ENCODE peak calls at places on chromosomes 5 and 9, in ten cellular contexts. One of them, this sample, is unnamed.

GRCh38 chr9:131839281-131840084 is 99.6 kb upstream of the RAPGEF1 start:
- DNase-seq in Caco-2: no peak
- DNase-seq in fibroblast of the aortic adventitia: peak
- DNase-seq in WTC11: no peak
- DNase-seq in CD8-positive, alpha-beta T cell: no peak
- DNase-seq in psoas muscle: no peak
- DNase-seq in IMR-90: peak
- DNase-seq in neural progenitor cell: no peak
- DNase-seq in adrenal gland: no peak
- DNase-seq in stomach: no peak
- DNase-seq in this sample: no peak

GRCh38 chr5:84549054-84549453 is 164.4 kb upstream of the EDIL3 start:
- DNase-seq in neural progenitor cell: no peak
- DNase-seq in stomach: no peak
- DNase-seq in fibroblast of the aortic adventitia: no peak
- DNase-seq in Caco-2: no peak
- DNase-seq in CD8-positive, alpha-beta T cell: no peak
- DNase-seq in psoas muscle: no peak
- DNase-seq in IMR-90: no peak
- DNase-seq in WTC11: no peak
- DNase-seq in adrenal gland: no peak
- DNase-seq in this sample: no peak

GRCh38 chr9:137390553-137391410 is 32.2 kb downstream of the EXD3 start:
- DNase-seq in IMR-90: no peak
- DNase-seq in Caco-2: no peak
- DNase-seq in fibroblast of the aortic adventitia: no peak
- DNase-seq in psoas muscle: peak
- DNase-seq in WTC11: no peak
- DNase-seq in adrenal gland: peak
- DNase-seq in neural progenitor cell: no peak
- DNase-seq in CD8-positive, alpha-beta T cell: no peak
- DNase-seq in stomach: no peak
- DNase-seq in this sample: no peak

GRCh38 chr9:85258823-85259370 is 482.9 kb downstream of the AGTPBP1 start:
- DNase-seq in IMR-90: no peak
- DNase-seq in neural progenitor cell: peak
- DNase-seq in adrenal gland: peak
- DNase-seq in psoas muscle: peak
- DNase-seq in fibroblast of the aortic adventitia: peak
- DNase-seq in Caco-2: peak
- DNase-seq in stomach: peak
- DNase-seq in CD8-positive, alpha-beta T cell: no peak
- DNase-seq in WTC11: peak
- DNase-seq in this sample: no peak

GRCh38 chr5:5666389-5666788 is 243.9 kb downstream of the ICE1 start:
- DNase-seq in CD8-positive, alpha-beta T cell: no peak
- DNase-seq in fibroblast of the aortic adventitia: no peak
- DNase-seq in Caco-2: no peak
- DNase-seq in WTC11: no peak
- DNase-seq in neural progenitor cell: no peak
- DNase-seq in psoas muscle: no peak
- DNase-seq in IMR-90: no peak
- DNase-seq in adrenal gland: no peak
- DNase-seq in stomach: no peak
- DNase-seq in this sample: no peak

GRCh38 chr9:98967257-98967656 is 23.6 kb downstream of the COL15A1 start:
- DNase-seq in fibroblast of the aortic adventitia: no peak
- DNase-seq in stomach: no peak
- DNase-seq in IMR-90: no peak
- DNase-seq in adrenal gland: no peak
- DNase-seq in neural progenitor cell: no peak
- DNase-seq in Caco-2: no peak
- DNase-seq in psoas muscle: no peak
- DNase-seq in WTC11: no peak
- DNase-seq in CD8-positive, alpha-beta T cell: no peak
- DNase-seq in this sample: no peak

GRCh38 chr5:165161204-165161603 is 1655.8 kb downstream of the MAT2B start:
- DNase-seq in IMR-90: no peak
- DNase-seq in WTC11: peak
- DNase-seq in Caco-2: no peak
- DNase-seq in stomach: no peak
- DNase-seq in adrenal gland: no peak
- DNase-seq in CD8-positive, alpha-beta T cell: no peak
- DNase-seq in fibroblast of the aortic adventitia: no peak
- DNase-seq in neural progenitor cell: peak
- DNase-seq in psoas muscle: no peak
- DNase-seq in this sample: no peak

GRCh38 chr5:95725071-95725820 is 5.9 kb upstream of the RHOBTB3 start:
- DNase-seq in WTC11: no peak
- DNase-seq in adrenal gland: no peak
- DNase-seq in IMR-90: no peak
- DNase-seq in fibroblast of the aortic adventitia: no peak
- DNase-seq in psoas muscle: no peak
- DNase-seq in stomach: no peak
- DNase-seq in CD8-positive, alpha-beta T cell: no peak
- DNase-seq in Caco-2: no peak
- DNase-seq in neural progenitor cell: no peak
- DNase-seq in this sample: no peak

GRCh38 chr9:37466037-37466709 is 923 bp upstream of the ZBTB5 start:
- DNase-seq in Caco-2: peak
- DNase-seq in WTC11: peak
- DNase-seq in adrenal gland: no peak
- DNase-seq in stomach: peak
- DNase-seq in neural progenitor cell: peak
- DNase-seq in IMR-90: no peak
- DNase-seq in psoas muscle: peak
- DNase-seq in fibroblast of the aortic adventitia: peak
- DNase-seq in CD8-positive, alpha-beta T cell: no peak
- DNase-seq in this sample: peak

GRCh38 chr5:85395526-85395925 is 1010.8 kb upstream of the EDIL3 start:
- DNase-seq in WTC11: no peak
- DNase-seq in Caco-2: no peak
- DNase-seq in CD8-positive, alpha-beta T cell: no peak
- DNase-seq in fibroblast of the aortic adventitia: no peak
- DNase-seq in adrenal gland: no peak
- DNase-seq in stomach: no peak
- DNase-seq in psoas muscle: no peak
- DNase-seq in IMR-90: no peak
- DNase-seq in neural progenitor cell: no peak
- DNase-seq in this sample: no peak

GRCh38 chr9:4740623-4741364 is at the start of gene AK3:
- DNase-seq in WTC11: peak
- DNase-seq in stomach: peak
- DNase-seq in Caco-2: peak
- DNase-seq in CD8-positive, alpha-beta T cell: peak
- DNase-seq in fibroblast of the aortic adventitia: peak
- DNase-seq in adrenal gland: peak
- DNase-seq in psoas muscle: peak
- DNase-seq in neural progenitor cell: peak
- DNase-seq in IMR-90: peak
- DNase-seq in this sample: peak

GRCh38 chr5:132466453-132467291 is 23.9 kb downstream of the IRF1 start:
- DNase-seq in neural progenitor cell: no peak
- DNase-seq in IMR-90: peak
- DNase-seq in WTC11: no peak
- DNase-seq in stomach: peak
- DNase-seq in adrenal gland: peak
- DNase-seq in fibroblast of the aortic adventitia: no peak
- DNase-seq in CD8-positive, alpha-beta T cell: peak
- DNase-seq in Caco-2: peak
- DNase-seq in psoas muscle: peak
- DNase-seq in this sample: no peak

GRCh38 chr5:108655750-108656450 is 91.8 kb upstream of the FER start:
- DNase-seq in adrenal gland: no peak
- DNase-seq in Caco-2: no peak
- DNase-seq in neural progenitor cell: no peak
- DNase-seq in IMR-90: peak
- DNase-seq in CD8-positive, alpha-beta T cell: no peak
- DNase-seq in fibroblast of the aortic adventitia: peak
- DNase-seq in stomach: no peak
- DNase-seq in WTC11: no peak
- DNase-seq in psoas muscle: no peak
- DNase-seq in this sample: no peak

DNA sequence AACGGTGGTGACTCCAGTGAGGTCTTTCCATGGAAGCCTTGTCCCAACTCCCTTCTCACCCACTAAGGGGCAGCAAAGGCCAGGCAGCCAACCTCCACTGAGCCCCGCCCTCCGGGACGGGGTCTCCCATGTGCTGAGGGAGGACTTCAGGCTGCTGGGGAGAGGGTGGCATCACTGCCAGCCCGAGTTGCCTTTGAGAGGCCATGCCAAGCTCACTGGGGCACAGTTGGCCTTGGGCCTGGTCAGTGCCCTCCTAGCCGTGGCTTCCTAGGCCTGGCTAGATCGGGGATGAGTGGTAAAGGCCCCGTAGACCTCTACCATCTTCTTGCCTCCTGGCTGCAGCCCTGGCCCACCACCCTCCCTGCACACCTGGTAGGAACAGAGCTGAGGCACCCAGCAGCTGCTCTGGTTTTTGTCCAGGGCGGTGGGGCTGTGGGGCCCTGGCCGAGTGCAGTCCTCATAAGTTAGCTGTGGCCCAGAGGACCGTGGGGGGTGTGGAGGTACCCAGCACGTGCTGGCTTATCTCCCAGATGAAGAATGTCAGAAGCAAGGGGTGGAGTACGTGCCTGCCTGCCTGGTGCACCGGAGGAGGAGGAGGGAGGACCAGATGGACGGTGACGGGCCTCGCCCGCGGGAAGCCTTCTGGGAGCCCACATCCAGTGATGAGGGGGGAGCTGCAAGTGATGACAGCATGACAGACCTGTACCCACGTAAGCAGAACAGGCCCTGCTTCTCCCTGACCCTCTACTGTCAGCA is 3.2 kb downstream of the SURF2 start:
- DNase-seq in neural progenitor cell: peak
- DNase-seq in WTC11: peak
- DNase-seq in adrenal gland: no peak
- DNase-seq in IMR-90: no peak
- DNase-seq in Caco-2: peak
- DNase-seq in CD8-positive, alpha-beta T cell: no peak
- DNase-seq in psoas muscle: no peak
- DNase-seq in fibroblast of the aortic adventitia: no peak
- DNase-seq in stomach: no peak
- DNase-seq in this sample: no peak
- TF ChIP-seq CTCF in neural progenitor cell: peak
- TF ChIP-seq CTCF in WTC11: no peak
- TF ChIP-seq CTCF in adrenal gland: peak
- TF ChIP-seq CTCF in IMR-90: peak
- TF ChIP-seq CTCF in Caco-2: peak
- TF ChIP-seq CTCF in CD8-positive, alpha-beta T cell: no peak
- TF ChIP-seq CTCF in psoas muscle: peak
- TF ChIP-seq CTCF in fibroblast of the aortic adventitia: peak
- TF ChIP-seq CTCF in stomach: no peak
- TF ChIP-seq CTCF in this sample: no peak

DNA sequence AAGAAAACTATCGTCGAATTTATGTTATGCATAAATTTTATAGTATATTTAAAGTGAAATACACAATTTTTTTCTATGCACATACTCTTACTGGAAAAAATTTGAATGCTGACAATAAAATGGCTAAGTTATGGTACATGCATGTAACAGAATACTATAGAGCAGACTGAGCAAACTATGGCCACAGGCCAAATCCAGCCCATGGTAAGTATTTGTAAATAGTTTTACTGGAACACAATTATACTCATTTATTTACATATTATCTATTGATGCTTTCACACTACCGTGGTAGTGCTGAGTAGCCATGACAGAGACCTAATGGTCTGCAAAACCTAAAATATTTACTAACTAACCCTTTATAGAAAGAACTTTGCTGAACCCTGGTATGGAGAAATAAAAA is 45.7 kb downstream of the TEX10 start:
- DNase-seq in adrenal gland: no peak
- DNase-seq in psoas muscle: no peak
- DNase-seq in CD8-positive, alpha-beta T cell: no peak
- DNase-seq in IMR-90: no peak
- DNase-seq in fibroblast of the aortic adventitia: no peak
- DNase-seq in WTC11: no peak
- DNase-seq in Caco-2: no peak
- DNase-seq in stomach: no peak
- DNase-seq in neural progenitor cell: no peak
- DNase-seq in this sample: no peak
- TF ChIP-seq CTCF in adrenal gland: no peak
- TF ChIP-seq CTCF in psoas muscle: no peak
- TF ChIP-seq CTCF in CD8-positive, alpha-beta T cell: no peak
- TF ChIP-seq CTCF in IMR-90: no peak
- TF ChIP-seq CTCF in fibroblast of the aortic adventitia: no peak
- TF ChIP-seq CTCF in WTC11: no peak
- TF ChIP-seq CTCF in Caco-2: no peak
- TF ChIP-seq CTCF in stomach: no peak
- TF ChIP-seq CTCF in neural progenitor cell: no peak
- TF ChIP-seq CTCF in this sample: no peak

GRCh38 chr5:38731461-38731860 is 114.4 kb upstream of the OSMR start:
- DNase-seq in WTC11: no peak
- DNase-seq in Caco-2: no peak
- DNase-seq in adrenal gland: no peak
- DNase-seq in fibroblast of the aortic adventitia: no peak
- DNase-seq in neural progenitor cell: no peak
- DNase-seq in stomach: no peak
- DNase-seq in CD8-positive, alpha-beta T cell: no peak
- DNase-seq in IMR-90: no peak
- DNase-seq in psoas muscle: no peak
- DNase-seq in this sample: no peak

GRCh38 chr5:38738898-38739743 is 106.7 kb upstream of the OSMR start:
- DNase-seq in IMR-90: no peak
- DNase-seq in CD8-positive, alpha-beta T cell: no peak
- DNase-seq in WTC11: no peak
- DNase-seq in neural progenitor cell: no peak
- DNase-seq in psoas muscle: no peak
- DNase-seq in stomach: no peak
- DNase-seq in fibroblast of the aortic adventitia: peak
- DNase-seq in adrenal gland: no peak
- DNase-seq in Caco-2: no peak
- DNase-seq in this sample: no peak

GRCh38 chr5:38736089-38736488 is 109.7 kb upstream of the OSMR start:
- DNase-seq in psoas muscle: no peak
- DNase-seq in adrenal gland: no peak
- DNase-seq in IMR-90: no peak
- DNase-seq in Caco-2: no peak
- DNase-seq in fibroblast of the aortic adventitia: no peak
- DNase-seq in neural progenitor cell: no peak
- DNase-seq in WTC11: no peak
- DNase-seq in stomach: no peak
- DNase-seq in CD8-positive, alpha-beta T cell: no peak
- DNase-seq in this sample: no peak

GRCh38 chr5:38734353-38734752 is 111.5 kb upstream of the OSMR start:
- DNase-seq in psoas muscle: no peak
- DNase-seq in neural progenitor cell: peak
- DNase-seq in CD8-positive, alpha-beta T cell: no peak
- DNase-seq in WTC11: peak
- DNase-seq in fibroblast of the aortic adventitia: no peak
- DNase-seq in stomach: no peak
- DNase-seq in adrenal gland: no peak
- DNase-seq in IMR-90: no peak
- DNase-seq in Caco-2: peak
- DNase-seq in this sample: no peak
- TF ChIP-seq CTCF in psoas muscle: no peak
- TF ChIP-seq CTCF in neural progenitor cell: peak
- TF ChIP-seq CTCF in CD8-positive, alpha-beta T cell: no peak
- TF ChIP-seq CTCF in WTC11: no peak
- TF ChIP-seq CTCF in fibroblast of the aortic adventitia: no peak
- TF ChIP-seq CTCF in stomach: no peak
- TF ChIP-seq CTCF in adrenal gland: no peak
- TF ChIP-seq CTCF in IMR-90: no peak
- TF ChIP-seq CTCF in Caco-2: peak
- TF ChIP-seq CTCF in this sample: no peak

GRCh38 chr5:176542596-176543427 is 5.6 kb upstream of the RNF44 start:
- DNase-seq in CD8-positive, alpha-beta T cell: no peak
- DNase-seq in adrenal gland: peak
- DNase-seq in IMR-90: peak
- DNase-seq in neural progenitor cell: peak
- DNase-seq in stomach: no peak
- DNase-seq in fibroblast of the aortic adventitia: no peak
- DNase-seq in Caco-2: no peak
- DNase-seq in psoas muscle: no peak
- DNase-seq in WTC11: peak
- DNase-seq in this sample: no peak
- TF ChIP-seq CTCF in CD8-positive, alpha-beta T cell: no peak
- TF ChIP-seq CTCF in adrenal gland: peak
- TF ChIP-seq CTCF in IMR-90: peak
- TF ChIP-seq CTCF in neural progenitor cell: peak
- TF ChIP-seq CTCF in stomach: no peak
- TF ChIP-seq CTCF in fibroblast of the aortic adventitia: no peak
- TF ChIP-seq CTCF in Caco-2: no peak
- TF ChIP-seq CTCF in psoas muscle: peak
- TF ChIP-seq CTCF in WTC11: no peak
- TF ChIP-seq CTCF in this sample: no peak